ENCODE peak calls at places on chromosomes 11 and 22, in five cellular contexts. F is Panc1, L is GM12878, W is H1, G is SK-N-SH. C is an unnamed sample.

GRCh38 chr11:133981156-133981555 is 24.4 kb upstream of the IGSF9B start:
- DNase-seq in L (no peak), W (no peak), F (no peak), G (no peak), C (no peak)

GRCh38 chr11:86919557-86920210 is 35.5 kb downstream of the FZD4 start:
- DNase-seq in W (no peak), G (peak; percentile 56), L (no peak), F (no peak), C (peak; percentile 54)

GRCh38 chr11:10350341-10350740 is 45.5 kb downstream of the ADM start:
- DNase-seq in F (no peak), W (no peak), L (no peak), G (no peak), C (peak; percentile 80)

GRCh38 chr22:50085211-50085999 is at the start of gene MLC1:
- DNase-seq in L (no peak), W (no peak), G (no peak), F (no peak), C (no peak)

GRCh38 chr11:11635456-11635855 is 13.7 kb upstream of the GALNT18 start:
- DNase-seq in F (no peak), L (no peak), G (no peak), W (no peak), C (no peak)

GRCh38 chr11:19013181-19013857 is 47.2 kb downstream of the MRGPRX2 start:
- DNase-seq in L (no peak), G (no peak), F (no peak), W (peak; percentile 59), C (no peak)

GRCh38 chr11:92349478-92350156 is 125.0 kb downstream of the FAT3 start:
- DNase-seq in W (no peak), G (no peak), F (no peak), L (no peak), C (no peak)

GRCh38 chr11:45756384-45757010 is 48.5 kb upstream of the SLC35C1 start:
- DNase-seq in G (no peak), W (no peak), L (no peak), F (no peak), C (no peak)

GRCh38 chr11:61908730-61909622 is 8.4 kb downstream of the RAB3IL1 start:
- DNase-seq in W (no peak), F (no peak), G (no peak), L (no peak), C (no peak)

GRCh38 chr22:49904040-49904369 is 14.2 kb downstream of the ALG12 start:
- DNase-seq in W (no peak), L (no peak), G (no peak), F (no peak), C (no peak)

GRCh38 chr11:126113515-126113957 is 50.9 kb upstream of the CDON start:
- DNase-seq in F (peak; percentile 51), L (no peak), W (no peak), G (peak; percentile 61), C (peak; percentile 44)

GRCh38 chr11:12222099-12222751 is 111.8 kb downstream of the MICAL2 start:
- DNase-seq in G (no peak), L (no peak), F (no peak), W (no peak), C (no peak)

GRCh38 chr11:119338318-119338890 is 2.3 kb downstream of the C1QTNF5 start:
- DNase-seq in W (peak; percentile 92), G (peak; percentile 90), L (no peak), F (peak; percentile 71), C (peak; percentile 39)

GRCh38 chr11:66113132-66113856 is 43.2 kb downstream of the PACS1 start:
- DNase-seq in W (no peak), G (no peak), L (no peak), F (peak; percentile 78), C (peak; percentile 43)

GRCh38 chr11:31790649-31791048 is 20.5 kb downstream of the PAX6 start:
- DNase-seq in L (no peak), F (no peak), W (no peak), G (no peak), C (no peak)

GRCh38 chr22:22691716-22692701 is 47.6 kb downstream of the GGTLC2 start:
- DNase-seq in L (no peak), W (no peak), F (no peak), G (no peak), C (no peak)

GRCh38 chr22:42696331-42696967 is 24.2 kb downstream of the A4GALT start:
- DNase-seq in G (no peak), L (no peak), F (no peak), W (no peak), C (no peak)

GRCh38 chr22:42699953-42700352 is 20.7 kb downstream of the A4GALT start:
- DNase-seq in W (no peak), L (no peak), G (no peak), F (no peak), C (no peak)

GRCh38 chr22:42695294-42695693 is 25.4 kb downstream of the A4GALT start:
- DNase-seq in G (no peak), F (no peak), W (no peak), L (no peak), C (no peak)

GRCh38 chr22:42699281-42699681 is 21.4 kb downstream of the A4GALT start:
- DNase-seq in L (no peak), F (no peak), W (no peak), G (no peak), C (no peak)

DNA sequence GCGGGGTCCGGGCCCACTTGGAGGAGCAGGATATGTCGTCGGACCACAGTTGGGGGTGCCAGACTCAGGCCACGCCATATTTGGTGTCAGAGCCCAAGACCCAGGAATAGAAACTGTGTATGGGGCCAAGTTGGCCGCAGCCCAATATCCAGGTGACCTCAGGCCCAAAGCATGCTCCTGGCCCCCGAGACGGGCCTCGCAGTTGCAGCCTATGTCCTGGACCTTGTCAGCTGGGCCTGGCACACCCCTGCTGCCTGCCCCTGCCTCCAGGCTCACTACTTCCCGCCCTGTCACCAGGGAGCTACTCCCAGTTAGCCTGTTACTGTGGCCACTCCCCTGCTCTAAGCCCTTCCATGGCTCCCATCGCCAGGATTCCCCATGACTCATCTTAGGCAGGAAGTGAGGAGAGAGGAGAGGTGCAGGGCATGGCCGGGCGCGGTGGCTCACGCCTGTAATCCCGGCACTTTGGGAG is 23.1 kb downstream of the A4GALT start:
- DNase-seq in L (no peak), G (no peak), W (no peak), F (peak; percentile 33), C (peak; percentile 49)
- TF ChIP-seq SIN3A in L (no peak), G (no peak), W (no peak), F (no peak), C (no peak)

DNA sequence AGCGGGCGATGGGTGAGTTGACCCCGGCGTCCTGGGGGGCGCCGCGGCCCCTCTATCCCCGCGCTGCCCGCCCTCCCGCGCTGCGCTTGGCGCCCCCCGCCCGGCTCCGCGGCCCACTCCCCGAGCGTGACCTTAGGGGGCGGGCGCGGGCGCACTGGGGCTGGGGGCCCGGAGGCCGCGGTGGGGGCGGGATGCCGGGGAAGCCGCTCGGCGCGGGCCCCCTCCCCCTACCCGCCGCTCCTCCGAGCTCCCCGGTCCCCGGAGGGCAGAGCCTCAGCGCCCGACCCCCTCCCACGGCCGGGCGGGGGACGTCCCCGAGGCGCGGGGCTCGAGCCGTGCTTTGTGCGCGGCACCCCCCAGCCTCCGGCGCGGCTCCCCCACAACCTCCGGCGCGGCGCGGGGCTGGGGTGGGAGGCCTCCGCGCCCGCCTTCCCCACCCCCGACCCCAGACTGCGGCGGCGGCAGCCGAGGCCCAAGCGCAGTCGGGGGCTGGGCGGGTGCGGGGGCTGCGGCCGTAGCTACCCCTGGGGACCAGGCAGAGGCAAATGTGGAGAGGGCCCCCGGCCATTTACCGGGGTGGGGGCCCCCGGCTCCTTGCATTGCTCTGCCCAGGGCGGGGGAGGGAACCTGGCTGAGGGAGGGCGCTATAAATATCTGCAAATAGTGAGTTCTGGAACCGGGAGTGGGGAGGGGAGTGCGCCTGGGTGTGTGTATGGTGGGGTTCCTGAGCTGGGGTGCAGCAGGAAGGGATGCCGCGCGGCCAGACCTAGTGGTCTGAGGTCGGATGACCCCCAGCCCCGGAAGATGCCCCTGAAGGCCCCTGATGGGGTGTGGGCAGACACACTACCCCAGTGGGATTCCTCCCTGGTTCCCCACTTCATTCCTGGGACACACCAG is 982 bp downstream of the MGAT3 start:
- DNase-seq in L (no peak), G (peak; percentile 78), F (no peak), W (no peak), C (no peak)
- TF ChIP-seq SIN3A in L (no peak), G (no peak), F (no peak), W (no peak), C (no peak)

DNA sequence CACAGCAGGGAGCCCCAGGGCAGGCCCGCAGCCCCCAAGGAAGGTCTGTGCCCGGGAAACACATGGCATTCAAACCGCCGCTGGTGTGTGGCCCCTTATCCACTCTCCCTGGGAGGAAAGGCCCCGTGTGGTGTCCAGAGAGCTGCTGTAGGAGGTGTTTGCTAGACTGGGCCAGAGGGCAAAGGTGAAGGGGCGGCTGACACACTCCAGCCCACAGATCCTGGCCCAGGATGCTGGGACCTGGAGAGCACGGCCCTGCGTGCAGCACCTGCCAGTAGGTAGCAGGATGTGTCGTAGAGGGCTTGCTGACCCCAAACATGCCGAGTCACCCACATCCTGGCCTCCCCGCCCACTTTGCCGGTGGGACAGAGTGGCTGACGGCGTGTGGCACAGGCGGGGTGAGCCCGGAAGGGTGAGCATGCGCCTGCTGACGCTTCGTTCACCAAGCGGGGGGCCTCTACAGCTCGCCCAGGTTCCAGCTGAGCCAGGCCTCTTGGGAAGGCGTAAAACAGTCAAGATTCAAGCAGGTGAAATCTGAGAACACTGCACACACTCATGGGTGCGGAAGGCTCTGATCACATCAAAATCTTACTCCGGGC is 11.0 kb downstream of the OSBPL5 start:
- DNase-seq in G (no peak), F (no peak), L (no peak), W (no peak), C (no peak)
- TF ChIP-seq SIN3A in G (no peak), F (no peak), L (no peak), W (no peak), C (no peak)

GRCh38 chr11:71236836-71237475 is 15.4 kb downstream of the SHANK2 start:
- DNase-seq in F (no peak), G (peak; percentile 5), L (no peak), W (no peak), C (no peak)
- TF ChIP-seq SIN3A in F (no peak), G (no peak), L (no peak), W (no peak), C (no peak)

GRCh38 chr11:117946842-117947526 is 17.8 kb upstream of the TMPRSS13 start:
- DNase-seq in F (peak; percentile 82), W (peak; percentile 99), G (peak; percentile 85), L (no peak), C (peak; percentile 85)
- TF ChIP-seq SIN3A in F (no peak), W (no peak), G (no peak), L (no peak), C (no peak)

DNA sequence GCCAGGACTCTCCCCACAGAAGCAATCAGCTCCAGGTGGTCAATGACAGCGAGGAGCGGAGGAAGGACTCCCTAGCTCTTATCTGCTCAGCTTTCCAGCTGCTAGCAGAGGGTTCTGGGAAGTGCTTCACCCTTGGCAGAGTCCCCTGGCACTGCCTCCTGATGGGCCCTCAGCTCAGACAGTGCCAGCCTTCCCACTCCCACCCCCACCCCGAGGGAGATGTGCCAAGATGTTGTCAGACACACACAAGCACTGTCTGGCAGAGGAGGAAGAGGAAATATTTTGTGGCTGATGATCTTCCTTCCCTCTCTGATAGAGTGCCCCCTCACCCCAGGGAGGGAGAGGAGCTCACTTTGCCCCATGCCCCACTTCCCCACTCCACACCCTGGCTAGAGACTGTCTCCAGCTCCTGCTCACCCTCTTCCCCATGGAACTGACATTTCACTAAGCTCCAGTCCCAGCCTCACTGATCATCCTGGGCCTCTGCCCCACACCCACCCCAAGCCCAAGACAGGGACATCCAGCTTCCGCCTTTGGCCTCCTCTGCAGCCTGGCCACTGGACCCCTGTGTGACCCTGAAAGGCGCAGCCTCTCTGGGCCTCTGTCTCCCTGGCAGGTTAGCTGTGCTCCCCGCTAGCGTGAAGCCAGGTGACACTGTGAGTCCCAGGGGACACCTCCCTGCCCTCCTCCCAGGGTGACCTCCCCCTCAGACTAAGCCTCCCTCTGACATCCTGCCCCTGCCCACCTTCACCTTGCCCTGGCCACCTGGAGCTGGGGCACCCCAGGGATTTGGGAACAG is 44.5 kb downstream of the SLCO2B1 start:
- DNase-seq in G (peak; percentile 71), F (no peak), L (no peak), W (no peak), C (no peak)
- TF ChIP-seq SIN3A in G (no peak), F (no peak), L (no peak), W (no peak), C (no peak)

C was measured in HCT116.